ENCODE peak calls at places on chromosomes 5 and 9, in four cellular contexts. One of them, this sample, is unnamed.

GRCh38 chr5:180494510-180495181 is 467 bp downstream of the CNOT6 start:
- DNase-seq in K562: peak; percentile 54
- DNase-seq in GM12878: no peak
- DNase-seq in H1: peak; percentile 61
- DNase-seq in this sample: peak; percentile 82

GRCh38 chr9:30075451-30076199 is 2308.8 kb upstream of the ACO1 start:
- DNase-seq in K562: no peak
- DNase-seq in GM12878: peak; percentile 89
- DNase-seq in H1: no peak
- DNase-seq in this sample: no peak

GRCh38 chr9:94142353-94142752 is 58.1 kb downstream of the PTPDC1 start:
- DNase-seq in K562: no peak
- DNase-seq in GM12878: no peak
- DNase-seq in H1: no peak
- DNase-seq in this sample: no peak

GRCh38 chr5:151202381-151203139 is 21.3 kb downstream of the CCDC69 start:
- DNase-seq in K562: no peak
- DNase-seq in GM12878: no peak
- DNase-seq in H1: no peak
- DNase-seq in this sample: no peak

GRCh38 chr5:174177976-174178600 is 132.6 kb downstream of the NSG2 start:
- DNase-seq in K562: no peak
- DNase-seq in GM12878: no peak
- DNase-seq in H1: peak; percentile 23
- DNase-seq in this sample: no peak

GRCh38 chr5:113425909-113426308 is 8.9 kb downstream of the TSSK1B start:
- DNase-seq in K562: no peak
- DNase-seq in GM12878: no peak
- DNase-seq in H1: no peak
- DNase-seq in this sample: no peak

GRCh38 chr9:36187414-36187813 is 3.3 kb upstream of the CLTA start:
- DNase-seq in K562: no peak
- DNase-seq in GM12878: peak; percentile 16
- DNase-seq in H1: no peak
- DNase-seq in this sample: no peak

GRCh38 chr5:39283231-39283818 is 64.0 kb upstream of the FYB1 start:
- DNase-seq in K562: peak; percentile 84
- DNase-seq in GM12878: no peak
- DNase-seq in H1: peak; percentile 49
- DNase-seq in this sample: no peak

GRCh38 chr5:41219655-41220269 is 6.4 kb upstream of the C6 start:
- DNase-seq in K562: no peak
- DNase-seq in GM12878: no peak
- DNase-seq in H1: no peak
- DNase-seq in this sample: no peak

DNA sequence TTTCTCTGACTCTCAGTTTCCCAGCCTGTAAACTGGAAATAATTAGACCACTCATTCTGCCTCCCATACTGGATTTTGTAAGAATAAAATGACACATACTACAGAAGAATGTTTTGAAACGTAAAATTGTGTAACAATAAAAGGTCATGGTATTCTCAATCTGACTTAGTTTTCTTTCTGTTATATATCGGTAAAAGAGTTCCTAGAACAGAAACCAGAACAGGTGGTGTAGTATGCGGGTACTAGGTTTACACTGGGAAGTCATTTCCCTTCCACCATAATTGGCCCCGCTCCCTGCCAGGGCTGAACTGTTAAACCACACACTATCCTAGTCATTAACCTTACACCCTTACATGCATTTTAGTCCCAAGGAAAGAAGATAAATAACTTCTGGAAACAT is 199.9 kb downstream of the GLIS3 start:
- DNase-seq in K562: no peak
- DNase-seq in GM12878: no peak
- DNase-seq in H1: no peak
- DNase-seq in this sample: no peak
- TF ChIP-seq NRF1 in K562: no peak
- TF ChIP-seq NRF1 in GM12878: no peak
- TF ChIP-seq NRF1 in H1: no peak
- TF ChIP-seq NRF1 in this sample: no peak

DNA sequence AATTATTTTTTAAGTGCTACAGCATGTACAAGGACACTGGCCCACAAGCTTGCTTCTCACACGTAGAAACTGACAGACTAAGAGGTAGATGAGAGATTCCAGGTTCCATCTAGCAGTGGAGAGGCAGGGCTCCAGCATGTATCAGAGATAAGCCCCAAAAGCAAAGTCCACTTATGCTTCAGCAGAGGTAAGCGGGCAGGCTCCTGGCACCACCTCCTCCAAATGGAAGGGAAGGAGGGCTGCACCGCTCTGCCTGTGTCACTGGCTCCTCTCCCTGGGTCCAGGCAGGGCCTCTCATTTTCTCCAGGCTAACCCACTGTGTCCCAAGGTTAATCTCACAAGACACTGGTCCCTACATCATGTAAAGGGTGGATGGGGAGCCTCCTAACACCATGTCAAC is 15.9 kb downstream of the GRHPR start:
- DNase-seq in K562: no peak
- DNase-seq in GM12878: no peak
- DNase-seq in H1: no peak
- DNase-seq in this sample: no peak
- TF ChIP-seq RFX5 in K562: no peak
- TF ChIP-seq RFX5 in GM12878: no peak
- TF ChIP-seq RFX5 in H1: no peak
- TF ChIP-seq RFX5 in this sample: no peak

GRCh38 chr5:61811052-61811451 is 479.0 kb downstream of the ZSWIM6 start:
- DNase-seq in K562: no peak
- DNase-seq in GM12878: no peak
- DNase-seq in H1: no peak
- DNase-seq in this sample: no peak

GRCh38 chr5:61815343-61815742 is 483.3 kb downstream of the ZSWIM6 start:
- DNase-seq in K562: no peak
- DNase-seq in GM12878: no peak
- DNase-seq in H1: no peak
- DNase-seq in this sample: no peak

GRCh38 chr5:61816146-61816545 is 484.1 kb downstream of the ZSWIM6 start:
- DNase-seq in K562: no peak
- DNase-seq in GM12878: no peak
- DNase-seq in H1: no peak
- DNase-seq in this sample: no peak

GRCh38 chr5:61816585-61817450 is 484.8 kb downstream of the ZSWIM6 start:
- DNase-seq in K562: no peak
- DNase-seq in GM12878: no peak
- DNase-seq in H1: no peak
- DNase-seq in this sample: no peak

DNA sequence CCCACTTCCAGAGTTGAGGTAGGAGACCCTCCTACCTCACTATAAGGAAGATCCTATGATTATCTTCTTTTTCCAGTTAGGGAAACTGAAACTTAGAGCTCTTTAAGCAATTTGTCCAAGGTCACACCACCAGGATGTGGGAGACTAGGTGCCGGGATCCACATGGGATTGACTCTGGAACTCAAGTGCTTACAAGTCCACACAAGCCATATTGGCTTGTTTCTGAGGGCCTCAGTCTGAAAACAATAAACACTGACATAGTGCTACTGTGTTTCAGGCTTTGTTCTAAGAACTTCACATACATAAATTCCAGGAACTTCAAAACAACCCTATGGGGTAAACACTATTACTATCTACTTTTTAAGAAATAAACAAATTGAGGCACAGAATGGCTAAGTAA is 481.3 kb downstream of the ZSWIM6 start:
- DNase-seq in K562: no peak
- DNase-seq in GM12878: no peak
- DNase-seq in H1: no peak
- DNase-seq in this sample: no peak
- TF ChIP-seq NRF1 in K562: no peak
- TF ChIP-seq NRF1 in GM12878: no peak
- TF ChIP-seq NRF1 in H1: no peak
- TF ChIP-seq NRF1 in this sample: no peak

GRCh38 chr5:142720561-142721275 is 34.8 kb upstream of the FGF1 start:
- DNase-seq in K562: no peak
- DNase-seq in GM12878: no peak
- DNase-seq in H1: no peak
- DNase-seq in this sample: no peak
- TF ChIP-seq RFX5 in K562: no peak
- TF ChIP-seq RFX5 in GM12878: no peak
- TF ChIP-seq RFX5 in H1: no peak
- TF ChIP-seq RFX5 in this sample: no peak

GRCh38 chr9:126114409-126114760 is 212.2 kb upstream of the MVB12B start:
- DNase-seq in K562: no peak
- DNase-seq in GM12878: no peak
- DNase-seq in H1: peak; percentile 23
- DNase-seq in this sample: no peak

GRCh38 chr9:126111556-126111955 is 215.1 kb upstream of the MVB12B start:
- DNase-seq in K562: no peak
- DNase-seq in GM12878: no peak
- DNase-seq in H1: no peak
- DNase-seq in this sample: no peak

GRCh38 chr9:126113176-126113575 is 213.5 kb upstream of the MVB12B start:
- DNase-seq in K562: no peak
- DNase-seq in GM12878: no peak
- DNase-seq in H1: no peak
- DNase-seq in this sample: no peak

GRCh38 chr9:126113756-126114408 is 212.7 kb upstream of the MVB12B start:
- DNase-seq in K562: no peak
- DNase-seq in GM12878: no peak
- DNase-seq in H1: peak; percentile 8
- DNase-seq in this sample: no peak

DNA sequence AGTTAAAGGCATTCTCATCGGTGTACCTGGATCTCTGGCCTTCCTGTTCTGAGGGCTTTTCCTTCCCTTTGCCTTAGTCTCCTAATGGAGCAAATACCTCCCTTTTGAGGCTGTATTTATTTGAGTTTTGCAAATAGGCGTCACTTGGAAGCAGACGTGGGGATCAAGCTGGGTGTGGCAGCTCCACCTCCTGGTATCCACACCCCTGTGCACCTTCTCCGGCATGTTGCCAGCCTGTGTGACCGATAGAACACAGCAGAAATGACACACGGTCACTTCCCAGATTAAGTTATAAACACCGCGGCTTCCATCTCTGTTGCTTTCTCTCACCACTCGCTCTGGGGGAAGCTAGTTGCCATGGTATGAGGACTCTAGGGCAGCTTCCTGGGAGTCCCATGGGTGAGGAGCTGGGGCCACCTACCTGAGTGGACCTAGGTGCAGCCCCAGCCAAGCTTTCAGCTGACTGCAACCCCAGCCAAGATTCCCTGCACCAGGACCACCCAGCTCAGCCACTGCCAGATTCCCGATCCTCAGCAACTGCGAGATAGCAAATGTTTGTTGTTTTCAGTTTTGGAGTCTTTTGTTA is 214.4 kb upstream of the MVB12B start:
- DNase-seq in K562: no peak
- DNase-seq in GM12878: no peak
- DNase-seq in H1: no peak
- DNase-seq in this sample: no peak
- TF ChIP-seq NRF1 in K562: no peak
- TF ChIP-seq NRF1 in GM12878: no peak
- TF ChIP-seq NRF1 in H1: no peak
- TF ChIP-seq NRF1 in this sample: no peak

DNA sequence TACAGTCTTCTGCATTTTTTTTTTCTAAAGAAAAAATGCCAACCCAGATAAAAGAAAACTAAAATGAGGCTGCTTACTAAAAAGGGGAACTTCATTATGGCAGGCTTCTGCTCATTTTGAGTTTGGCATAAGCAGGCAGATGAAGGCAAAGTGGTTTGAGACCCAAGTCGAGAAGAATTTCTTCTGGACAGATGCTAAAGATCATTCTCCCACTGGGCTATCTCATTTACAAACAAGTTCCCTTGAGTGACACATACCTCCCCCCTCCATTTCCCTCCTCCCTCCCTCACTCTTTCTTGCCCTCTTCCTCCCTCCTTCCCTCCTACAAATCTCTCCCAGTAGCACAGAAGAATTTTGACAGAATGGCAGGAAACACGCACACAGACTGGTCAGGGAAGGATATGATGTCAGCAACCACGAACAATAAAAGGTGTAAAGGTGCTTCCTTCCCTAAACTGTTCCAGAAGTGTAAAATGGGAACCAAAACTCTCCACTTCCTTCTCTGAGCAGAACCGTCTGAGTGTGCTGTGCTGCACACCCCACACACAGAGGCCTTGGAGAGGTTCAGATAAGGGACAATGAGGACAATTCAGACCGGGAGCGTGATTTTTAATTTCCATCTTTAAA is 55.9 kb downstream of the MEF2C start:
- DNase-seq in K562: peak; percentile 72
- DNase-seq in GM12878: peak; percentile 98
- DNase-seq in H1: no peak
- DNase-seq in this sample: no peak
- TF ChIP-seq RFX5 in K562: no peak
- TF ChIP-seq RFX5 in GM12878: no peak
- TF ChIP-seq RFX5 in H1: no peak
- TF ChIP-seq RFX5 in this sample: no peak

DNA sequence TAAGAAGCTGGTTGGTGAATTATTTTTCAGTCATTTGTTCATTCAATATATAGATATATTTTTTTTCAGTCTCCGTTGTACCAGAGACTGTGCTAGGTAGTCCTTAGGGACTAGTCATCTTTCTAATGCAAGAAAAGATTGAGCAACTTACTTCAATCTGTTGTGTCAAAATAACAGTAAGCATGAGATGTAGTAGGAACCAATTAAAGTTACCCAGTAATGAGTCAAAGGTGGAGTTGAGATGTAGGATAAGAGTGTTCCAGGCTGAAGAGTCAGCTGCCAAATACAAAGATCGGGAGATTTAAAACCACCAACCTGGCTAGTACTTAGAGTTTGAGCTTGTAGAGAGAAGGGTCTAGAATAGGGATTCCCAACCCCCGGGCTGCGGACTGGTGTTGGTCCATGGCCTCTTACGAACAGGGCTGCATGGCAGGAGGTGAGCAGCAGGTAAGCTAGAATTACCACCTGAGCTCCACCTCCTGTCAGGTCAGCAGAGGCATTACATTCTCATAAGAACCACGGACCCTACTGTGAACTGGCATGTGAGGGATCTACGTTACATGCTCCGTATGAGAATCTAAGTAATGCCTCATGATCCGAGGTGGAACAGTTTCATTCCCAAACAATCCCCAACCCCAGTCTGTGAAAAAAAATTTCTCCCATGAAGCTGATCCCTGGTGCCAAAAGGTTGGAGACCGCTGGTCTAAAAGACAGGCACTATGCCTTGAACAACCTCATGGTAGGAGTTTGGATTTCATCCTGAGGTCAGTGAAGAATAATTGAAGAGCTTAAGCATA is 1241.5 kb upstream of the WWC1 start:
- DNase-seq in K562: no peak
- DNase-seq in GM12878: no peak
- DNase-seq in H1: no peak
- DNase-seq in this sample: no peak
- TF ChIP-seq NRF1 in K562: no peak
- TF ChIP-seq NRF1 in GM12878: no peak
- TF ChIP-seq NRF1 in H1: no peak
- TF ChIP-seq NRF1 in this sample: no peak

GRCh38 chr5:79529110-79529509 is 15.2 kb upstream of the HOMER1 start:
- DNase-seq in K562: no peak
- DNase-seq in GM12878: no peak
- DNase-seq in H1: no peak
- DNase-seq in this sample: no peak
- TF ChIP-seq RFX5 in K562: no peak
- TF ChIP-seq RFX5 in GM12878: no peak
- TF ChIP-seq RFX5 in H1: no peak
- TF ChIP-seq RFX5 in this sample: no peak

GRCh38 chr5:169637856-169638190 is 748 bp downstream of the DOCK2 start:
- DNase-seq in K562: no peak
- DNase-seq in GM12878: no peak
- DNase-seq in H1: no peak
- DNase-seq in this sample: no peak
- TF ChIP-seq NRF1 in K562: no peak
- TF ChIP-seq NRF1 in GM12878: no peak
- TF ChIP-seq NRF1 in H1: no peak
- TF ChIP-seq NRF1 in this sample: no peak

This sample was measured in SK-N-SH.